ENCODE peak calls at places on chromosomes 4 and X, in four cellular contexts. H, T, O and Q are unnamed samples.
A peak's percentile ranks its signal among the peaks of the same experiment; 100 is the strongest.

GRCh38 chr4:94757192-94758140 is at the start of gene BMPR1B:
- DNase-seq in H (peak; percentile 60), T (peak; percentile 80), O (peak; percentile 84), Q (peak; percentile 77)

GRCh38 chrX:71996826-71997225 is 86.2 kb downstream of the NHSL2 start:
- DNase-seq in H (peak; percentile 67), T (no peak), O (peak; percentile 46), Q (peak; percentile 11)

GRCh38 chrX:36908801-36909403 is 99.3 kb upstream of the FAM47C start:
- DNase-seq in H (peak; percentile 28), T (peak; percentile 73), O (peak; percentile 22), Q (peak; percentile 43)

GRCh38 chrX:130100180-130100579 is 10.1 kb downstream of the ELF4 start:
- DNase-seq in H (no peak), T (no peak), O (peak; percentile 97), Q (peak; percentile 95)

GRCh38 chr4:105714071-105714521 is 5.5 kb downstream of the GSTCD start:
- DNase-seq in H (no peak), T (peak; percentile 52), O (no peak), Q (no peak)

GRCh38 chr4:83536649-83537352 is 893 bp downstream of the GPAT3 start:
- DNase-seq in H (no peak), T (no peak), O (no peak), Q (no peak)

GRCh38 chrX:115229337-115229991 is 4.4 kb downstream of the LRCH2 start:
- DNase-seq in H (no peak), T (no peak), O (no peak), Q (no peak)

GRCh38 chr4:147108409-147108808 is 162.7 kb upstream of the TTC29 start:
- DNase-seq in H (no peak), T (no peak), O (peak; percentile 66), Q (peak; percentile 45)

GRCh38 chr4:100165809-100166208 is 24.5 kb downstream of the DDIT4L start:
- DNase-seq in H (no peak), T (no peak), O (no peak), Q (no peak)

GRCh38 chrX:65451663-65452062 is 82.9 kb downstream of the LAS1L start:
- DNase-seq in H (peak; percentile 56), T (peak; percentile 13), O (peak; percentile 18), Q (peak; percentile 51)

GRCh38 chr4:150164956-150165355 is 86.7 kb downstream of the DCLK2 start:
- DNase-seq in H (no peak), T (no peak), O (no peak), Q (no peak)

GRCh38 chr4:146370841-146371240 is 150.9 kb downstream of the SLC10A7 start:
- DNase-seq in H (no peak), T (peak; percentile 17), O (no peak), Q (peak; percentile 37)

GRCh38 chr4:138235419-138235952 is 6.7 kb downstream of the SLC7A11 start:
- DNase-seq in H (no peak), T (peak; percentile 93), O (peak; percentile 95), Q (peak; percentile 91)

GRCh38 chrX:119757979-119758681 is at the start of gene SOWAHD:
- DNase-seq in H (peak; percentile 73), T (no peak), O (no peak), Q (no peak)

GRCh38 chrX:119389854-119390501 is 9.2 kb upstream of the SLC25A43 start:
- DNase-seq in H (peak; percentile 29), T (no peak), O (no peak), Q (no peak)

GRCh38 chr4:178917756-178918155 is 1475.5 kb upstream of the AGA start:
- DNase-seq in H (peak; percentile 73), T (no peak), O (no peak), Q (no peak)

GRCh38 chr4:73617256-73617655 is 3.0 kb downstream of the RASSF6 start:
- DNase-seq in H (peak; percentile 20), T (no peak), O (no peak), Q (no peak)

GRCh38 chrX:153778684-153779101 is 2.1 kb upstream of the SRPK3 start:
- DNase-seq in H (no peak), T (no peak), O (no peak), Q (no peak)

GRCh38 chr4:96486563-96486962 is 646.7 kb downstream of the PDHA2 start:
- DNase-seq in H (peak; percentile 24), T (no peak), O (no peak), Q (no peak)

GRCh38 chr4:167234388-167234881 is at the start of gene SPOCK3:
- DNase-seq in H (peak; percentile 71), T (peak; percentile 31), O (peak; percentile 1), Q (peak; percentile 31)

GRCh38 chrX:12974217-12974796 is 603 bp upstream of the TMSB4X start:
- DNase-seq in H (peak; percentile 37), T (peak; percentile 28), O (peak; percentile 72), Q (peak; percentile 70)

GRCh38 chr4:33052241-33052640 is 2332.1 kb downstream of the PCDH7 start:
- DNase-seq in H (no peak), T (no peak), O (peak; percentile 59), Q (no peak)

GRCh38 chrX:40496728-40497127 is 84.0 kb upstream of the ATP6AP2 start:
- DNase-seq in H (peak; percentile 59), T (peak; percentile 14), O (peak; percentile 48), Q (peak; percentile 33)

GRCh38 chr4:185774815-185775684 is 36.9 kb downstream of the SORBS2 start:
- DNase-seq in H (peak; percentile 28), T (no peak), O (peak; percentile 93), Q (peak; percentile 90)
- H3K4me3 ChIP-seq in H (peak overlapping the region; percentile 42), T (no peak overlapping the region), O (peak overlapping the region; percentile 18), Q (no peak overlapping the region)

GRCh38 chrX:134251241-134251640 is 14.3 kb downstream of the CCDC160 start:
- DNase-seq in H (no peak), T (no peak), O (no peak), Q (no peak)

GRCh38 chrX:134255555-134255954 is 18.6 kb downstream of the CCDC160 start:
- DNase-seq in H (no peak), T (no peak), O (no peak), Q (no peak)

GRCh38 chrX:134258202-134258601 is 21.2 kb downstream of the CCDC160 start:
- DNase-seq in H (no peak), T (no peak), O (no peak), Q (no peak)

GRCh38 chrX:134254511-134254910 is 17.5 kb downstream of the CCDC160 start:
- DNase-seq in H (no peak), T (no peak), O (no peak), Q (no peak)

GRCh38 chrX:134256684-134257083 is 19.7 kb downstream of the CCDC160 start:
- DNase-seq in H (peak; percentile 4), T (no peak), O (no peak), Q (no peak)
- H3K4me3 ChIP-seq in H (no peak overlapping the region), T (no peak overlapping the region), O (no peak overlapping the region), Q (no peak overlapping the region)

GRCh38 chrX:122219226-122219625 is 964.9 kb upstream of the GRIA3 start:
- DNase-seq in H (no peak), T (no peak), O (peak; percentile 3), Q (peak; percentile 7)

GRCh38 chrX:122218666-122219065 is 965.4 kb upstream of the GRIA3 start:
- DNase-seq in H (no peak), T (no peak), O (no peak), Q (no peak)

GRCh38 chrX:122219735-122220134 is 964.3 kb upstream of the GRIA3 start:
- DNase-seq in H (no peak), T (no peak), O (no peak), Q (no peak)

GRCh38 chrX:122220644-122221373 is 963.3 kb upstream of the GRIA3 start:
- DNase-seq in H (peak; percentile 84), T (no peak), O (no peak), Q (no peak)
- H3K4me3 ChIP-seq in H (peak overlapping the region; percentile 76), T (no peak overlapping the region), O (no peak overlapping the region), Q (no peak overlapping the region)

DNA sequence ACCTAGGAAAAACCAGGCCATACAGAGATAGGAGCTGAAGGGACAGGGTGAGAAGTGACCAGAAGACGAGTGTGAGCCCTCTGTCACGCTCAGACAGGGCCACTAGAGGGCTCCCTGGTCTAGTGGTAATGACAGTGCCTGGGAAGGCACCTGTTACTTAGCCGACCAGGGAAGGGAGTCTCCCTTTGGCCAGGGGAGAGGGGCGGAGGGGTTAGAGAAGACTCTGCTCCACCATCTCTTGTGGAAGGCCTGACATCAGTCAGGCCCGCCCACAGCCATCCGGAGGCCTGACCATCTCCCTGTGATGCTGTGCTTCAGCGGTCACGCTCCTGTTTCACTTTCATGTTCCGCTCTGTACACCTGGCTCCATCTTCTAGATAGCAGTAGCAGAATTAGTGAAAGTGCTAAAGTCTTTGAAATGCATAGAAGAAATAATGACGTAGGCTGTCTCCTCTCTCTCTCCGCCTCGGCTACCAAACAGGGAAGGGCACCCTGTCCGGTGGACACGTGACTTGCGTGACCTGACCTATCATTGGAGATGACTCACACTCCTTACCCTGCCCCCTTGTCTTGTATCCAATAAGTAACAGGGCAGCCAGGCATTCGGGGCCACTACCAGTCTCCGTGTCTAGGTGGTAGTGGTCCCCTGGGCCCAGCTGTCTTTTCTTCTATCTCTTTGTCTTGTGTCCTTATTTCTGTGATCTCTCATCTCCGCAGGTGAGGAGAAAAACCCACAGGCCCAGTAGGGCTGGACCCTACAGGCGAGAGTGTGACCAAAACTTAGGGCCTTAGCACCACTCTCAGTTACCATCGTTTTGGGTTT is 26.7 kb downstream of the HTT-AS start:
- DNase-seq in H (peak; percentile 90), T (peak; percentile 58), O (peak; percentile 40), Q (peak; percentile 55)
- H3K4me3 ChIP-seq in H (no peak overlapping the region), T (no peak overlapping the region), O (no peak overlapping the region), Q (no peak overlapping the region)

DNA sequence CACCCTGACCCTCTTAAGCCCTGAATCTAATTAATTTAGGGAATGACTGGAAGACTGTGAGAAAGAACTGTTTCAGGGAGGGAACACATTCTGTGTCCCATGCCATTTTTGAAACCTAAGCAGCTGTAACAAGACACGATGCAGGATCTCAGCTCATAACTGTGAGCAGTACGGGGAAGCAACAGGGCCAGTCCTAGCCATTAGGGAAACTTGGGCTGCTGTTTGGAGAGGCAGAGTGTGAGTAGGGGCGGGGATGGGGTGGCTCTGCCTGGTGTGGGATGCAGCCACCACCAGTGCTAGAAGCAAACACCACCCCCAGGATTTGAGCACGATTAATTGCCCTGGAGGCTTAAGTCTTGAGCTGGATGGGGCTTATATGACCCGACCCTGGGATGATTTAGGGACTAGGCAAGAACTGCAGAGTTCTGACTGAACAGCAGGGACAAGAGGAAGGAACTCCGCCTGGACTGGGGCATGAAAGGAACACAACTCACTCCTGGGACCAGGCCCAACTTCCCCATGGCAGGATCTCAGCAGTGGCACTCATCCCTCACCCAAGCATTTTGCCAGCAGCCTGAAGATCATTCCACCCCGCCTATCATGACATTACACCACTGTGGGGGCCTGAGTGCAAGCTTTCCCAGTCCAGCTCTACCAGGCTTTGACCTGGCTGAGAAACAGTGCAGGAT is 43.1 kb downstream of the ATRX start:
- DNase-seq in H (no peak), T (no peak), O (peak; percentile 32), Q (no peak)
- H3K4me3 ChIP-seq in H (no peak overlapping the region), T (no peak overlapping the region), O (no peak overlapping the region), Q (no peak overlapping the region)

DNA sequence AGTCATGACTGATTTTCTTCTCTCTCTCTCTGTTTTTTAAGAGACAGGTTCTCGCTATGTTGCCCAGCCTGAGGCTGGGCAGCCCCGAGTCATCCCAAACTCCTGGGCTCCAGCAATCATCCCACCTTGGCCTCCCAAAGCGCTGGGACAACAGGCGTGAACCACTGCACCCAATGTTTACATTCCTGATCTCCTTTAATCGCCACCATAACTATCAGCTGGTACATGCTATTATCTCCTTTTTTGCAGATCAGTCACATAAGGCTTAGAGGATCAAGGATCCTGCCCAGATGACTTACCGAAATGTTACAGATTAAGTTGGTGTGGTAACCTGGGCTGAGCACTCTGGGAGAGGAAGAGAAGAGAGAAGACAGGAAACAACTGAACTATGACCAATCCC is 1.5 kb upstream of the USP46 start:
- DNase-seq in H (no peak), T (no peak), O (no peak), Q (no peak)
- H3K4me3 ChIP-seq in H (peak overlapping the region; percentile 88), T (no peak overlapping the region), O (no peak overlapping the region), Q (no peak overlapping the region)